ENCODE peak calls at places on chromosomes 11 and 22, in seven cellular contexts. One of them, this sample, is unnamed.
A peak's percentile ranks its signal among the peaks of the same experiment; 100 is the strongest.

GRCh38 chr11:63843042-63843441 is 4.1 kb downstream of the MARK2 start:
- DNase-seq in tibial artery: no peak
- DNase-seq in neuronal stem cell: no peak
- DNase-seq in mucosa of descending colon: no peak
- DNase-seq in effector memory CD4-positive, alpha-beta T cell: no peak
- DNase-seq in gastrocnemius medialis: no peak
- DNase-seq in HCT116: no peak
- DNase-seq in this sample: no peak

GRCh38 chr22:44337658-44338004 is 24.9 kb upstream of the SHISAL1 start:
- DNase-seq in tibial artery: no peak
- DNase-seq in neuronal stem cell: no peak
- DNase-seq in mucosa of descending colon: no peak
- DNase-seq in effector memory CD4-positive, alpha-beta T cell: no peak
- DNase-seq in gastrocnemius medialis: no peak
- DNase-seq in HCT116: no peak
- DNase-seq in this sample: no peak

GRCh38 chr11:46898396-46899095 is 19.8 kb downstream of the LRP4 start:
- DNase-seq in tibial artery: no peak
- DNase-seq in neuronal stem cell: no peak
- DNase-seq in mucosa of descending colon: no peak
- DNase-seq in effector memory CD4-positive, alpha-beta T cell: no peak
- DNase-seq in gastrocnemius medialis: no peak
- DNase-seq in HCT116: no peak
- DNase-seq in this sample: no peak

GRCh38 chr11:119493712-119494111 is 70.7 kb upstream of the THY1 start:
- DNase-seq in tibial artery: no peak
- DNase-seq in neuronal stem cell: peak; percentile 55
- DNase-seq in mucosa of descending colon: peak; percentile 73
- DNase-seq in effector memory CD4-positive, alpha-beta T cell: no peak
- DNase-seq in gastrocnemius medialis: no peak
- DNase-seq in HCT116: no peak
- DNase-seq in this sample: no peak

GRCh38 chr11:60184824-60185511 is 2.1 kb upstream of the MS4A6A start:
- DNase-seq in tibial artery: no peak
- DNase-seq in neuronal stem cell: no peak
- DNase-seq in mucosa of descending colon: no peak
- DNase-seq in effector memory CD4-positive, alpha-beta T cell: no peak
- DNase-seq in gastrocnemius medialis: no peak
- DNase-seq in HCT116: no peak
- DNase-seq in this sample: no peak

GRCh38 chr22:30245985-30246901 is at the start of gene LIF:
- DNase-seq in tibial artery: no peak
- DNase-seq in neuronal stem cell: no peak
- DNase-seq in mucosa of descending colon: no peak
- DNase-seq in effector memory CD4-positive, alpha-beta T cell: no peak
- DNase-seq in gastrocnemius medialis: no peak
- DNase-seq in HCT116: no peak
- DNase-seq in this sample: peak; percentile 84

GRCh38 chr11:970319-970871 is 44.7 kb downstream of the AP2A2 start:
- DNase-seq in tibial artery: no peak
- DNase-seq in neuronal stem cell: no peak
- DNase-seq in mucosa of descending colon: no peak
- DNase-seq in effector memory CD4-positive, alpha-beta T cell: no peak
- DNase-seq in gastrocnemius medialis: no peak
- DNase-seq in HCT116: no peak
- DNase-seq in this sample: peak; percentile 87

GRCh38 chr11:2927851-2928604 is 1.2 kb downstream of the PHLDA2 start:
- DNase-seq in tibial artery: peak; percentile 62
- DNase-seq in neuronal stem cell: no peak
- DNase-seq in mucosa of descending colon: peak; percentile 57
- DNase-seq in effector memory CD4-positive, alpha-beta T cell: no peak
- DNase-seq in gastrocnemius medialis: no peak
- DNase-seq in HCT116: no peak
- DNase-seq in this sample: peak; percentile 67

GRCh38 chr22:29780781-29781676 is 13.9 kb downstream of the UQCR10 start:
- DNase-seq in tibial artery: no peak
- DNase-seq in neuronal stem cell: no peak
- DNase-seq in mucosa of descending colon: no peak
- DNase-seq in effector memory CD4-positive, alpha-beta T cell: no peak
- DNase-seq in gastrocnemius medialis: no peak
- DNase-seq in HCT116: no peak
- DNase-seq in this sample: no peak

GRCh38 chr22:23856721-23857605 is 712 bp upstream of the SLC2A11 start:
- DNase-seq in tibial artery: no peak
- DNase-seq in neuronal stem cell: peak; percentile 49
- DNase-seq in mucosa of descending colon: peak; percentile 46
- DNase-seq in effector memory CD4-positive, alpha-beta T cell: peak; percentile 16
- DNase-seq in gastrocnemius medialis: peak; percentile 61
- DNase-seq in HCT116: no peak
- DNase-seq in this sample: peak; percentile 88

GRCh38 chr11:24234822-24235508 is 261.9 kb upstream of the LUZP2 start:
- DNase-seq in tibial artery: no peak
- DNase-seq in neuronal stem cell: no peak
- DNase-seq in mucosa of descending colon: peak; percentile 73
- DNase-seq in effector memory CD4-positive, alpha-beta T cell: no peak
- DNase-seq in gastrocnemius medialis: no peak
- DNase-seq in HCT116: no peak
- DNase-seq in this sample: no peak

GRCh38 chr22:27801197-27801615 is 350 bp downstream of the MN1 start:
- DNase-seq in tibial artery: no peak
- DNase-seq in neuronal stem cell: peak; percentile 57
- DNase-seq in mucosa of descending colon: no peak
- DNase-seq in effector memory CD4-positive, alpha-beta T cell: no peak
- DNase-seq in gastrocnemius medialis: no peak
- DNase-seq in HCT116: no peak
- DNase-seq in this sample: no peak

GRCh38 chr11:9738126-9738525 is 74.2 kb downstream of the SWAP70 start:
- DNase-seq in tibial artery: no peak
- DNase-seq in neuronal stem cell: no peak
- DNase-seq in mucosa of descending colon: no peak
- DNase-seq in effector memory CD4-positive, alpha-beta T cell: no peak
- DNase-seq in gastrocnemius medialis: no peak
- DNase-seq in HCT116: no peak
- DNase-seq in this sample: no peak
- H3K4me1 ChIP-seq in tibial artery: peaks cover 6% of the 10 kb centered on the region
- H3K4me1 ChIP-seq in neuronal stem cell: no peaks in the 10 kb centered on the region
- H3K4me1 ChIP-seq in mucosa of descending colon: peaks cover 3% of the 10 kb centered on the region
- H3K4me1 ChIP-seq in effector memory CD4-positive, alpha-beta T cell: no peaks in the 10 kb centered on the region
- H3K4me1 ChIP-seq in gastrocnemius medialis: no peaks in the 10 kb centered on the region
- H3K4me1 ChIP-seq in HCT116: no peaks in the 10 kb centered on the region
- H3K4me1 ChIP-seq in this sample: peaks cover 33% of the 10 kb centered on the region

GRCh38 chr22:46046299-46046685 is 69.3 kb upstream of the WNT7B start:
- DNase-seq in tibial artery: no peak
- DNase-seq in neuronal stem cell: no peak
- DNase-seq in mucosa of descending colon: no peak
- DNase-seq in effector memory CD4-positive, alpha-beta T cell: no peak
- DNase-seq in gastrocnemius medialis: no peak
- DNase-seq in HCT116: no peak
- DNase-seq in this sample: peak; percentile 66
- H3K4me1 ChIP-seq in tibial artery: peaks cover 87% of the 10 kb centered on the region
- H3K4me1 ChIP-seq in neuronal stem cell: no peaks in the 10 kb centered on the region
- H3K4me1 ChIP-seq in mucosa of descending colon: peaks cover 27% of the 10 kb centered on the region
- H3K4me1 ChIP-seq in effector memory CD4-positive, alpha-beta T cell: peaks cover 18% of the 10 kb centered on the region
- H3K4me1 ChIP-seq in gastrocnemius medialis: peaks cover 79% of the 10 kb centered on the region
- H3K4me1 ChIP-seq in HCT116: no peaks in the 10 kb centered on the region
- H3K4me1 ChIP-seq in this sample: peaks cover 91% of the 10 kb centered on the region

DNA sequence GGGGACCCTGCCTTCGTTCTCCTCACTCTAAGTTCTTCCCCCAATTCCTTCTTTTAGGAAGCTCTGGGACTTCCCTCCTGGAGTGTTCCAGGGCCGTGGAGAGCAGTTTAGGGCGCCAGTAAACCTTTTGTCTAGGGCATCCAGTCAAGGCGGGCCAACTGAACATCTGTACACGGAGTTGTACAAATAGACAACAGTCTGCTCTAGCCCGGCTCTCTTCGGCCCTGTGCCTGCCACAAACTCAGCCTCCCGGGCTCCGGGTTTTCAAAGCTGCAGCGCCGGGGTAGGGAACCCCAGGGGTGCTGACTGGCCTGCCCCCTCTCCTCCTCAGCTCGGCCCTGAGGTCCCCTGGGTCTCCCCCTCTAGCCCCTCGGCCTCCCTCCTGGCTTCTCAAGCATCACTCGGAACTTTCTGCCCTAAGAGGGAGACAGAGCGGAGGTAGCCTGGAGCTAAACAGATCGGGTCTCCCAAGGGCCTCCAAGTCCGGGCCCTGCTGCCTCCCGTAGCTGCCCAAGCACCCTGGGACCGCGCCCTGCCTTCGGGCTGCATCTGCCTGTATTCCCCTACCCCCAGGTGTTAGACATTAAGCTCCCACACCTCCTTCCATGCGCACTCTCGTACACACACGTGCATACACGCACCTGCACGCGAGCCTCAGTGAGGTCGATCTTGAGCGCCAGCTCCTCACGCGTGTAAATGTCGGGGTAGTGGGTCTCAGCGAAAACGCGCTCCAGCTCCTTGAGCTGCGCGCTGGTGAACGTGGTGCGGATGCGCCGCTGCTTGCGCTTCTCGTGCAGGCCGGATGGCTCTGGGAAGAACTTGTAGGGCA is 3.3 kb downstream of the PHOX2A start:
- DNase-seq in tibial artery: peak; percentile 67
- DNase-seq in neuronal stem cell: no peak
- DNase-seq in mucosa of descending colon: no peak
- DNase-seq in effector memory CD4-positive, alpha-beta T cell: no peak
- DNase-seq in gastrocnemius medialis: peak; percentile 14
- DNase-seq in HCT116: no peak
- DNase-seq in this sample: peak; percentile 76
- H3K4me1 ChIP-seq in tibial artery: peaks cover 50% of the 10 kb centered on the region
- H3K4me1 ChIP-seq in neuronal stem cell: peaks cover 12% of the 10 kb centered on the region
- H3K4me1 ChIP-seq in mucosa of descending colon: peaks cover 37% of the 10 kb centered on the region
- H3K4me1 ChIP-seq in effector memory CD4-positive, alpha-beta T cell: peaks cover 25% of the 10 kb centered on the region
- H3K4me1 ChIP-seq in gastrocnemius medialis: peaks cover 10% of the 10 kb centered on the region
- H3K4me1 ChIP-seq in HCT116: no peaks in the 10 kb centered on the region
- H3K4me1 ChIP-seq in this sample: peaks cover 58% of the 10 kb centered on the region

GRCh38 chr11:57647368-57647767 is 2.3 kb downstream of the YPEL4 start:
- DNase-seq in tibial artery: no peak
- DNase-seq in neuronal stem cell: no peak
- DNase-seq in mucosa of descending colon: no peak
- DNase-seq in effector memory CD4-positive, alpha-beta T cell: no peak
- DNase-seq in gastrocnemius medialis: no peak
- DNase-seq in HCT116: no peak
- DNase-seq in this sample: no peak

GRCh38 chr11:57646756-57647303 is 2.9 kb downstream of the YPEL4 start:
- DNase-seq in tibial artery: no peak
- DNase-seq in neuronal stem cell: no peak
- DNase-seq in mucosa of descending colon: no peak
- DNase-seq in effector memory CD4-positive, alpha-beta T cell: no peak
- DNase-seq in gastrocnemius medialis: no peak
- DNase-seq in HCT116: no peak
- DNase-seq in this sample: no peak

GRCh38 chr11:57649826-57650738 is at the start of gene YPEL4:
- DNase-seq in tibial artery: peak; percentile 77
- DNase-seq in neuronal stem cell: no peak
- DNase-seq in mucosa of descending colon: peak; percentile 38
- DNase-seq in effector memory CD4-positive, alpha-beta T cell: peak; percentile 56
- DNase-seq in gastrocnemius medialis: no peak
- DNase-seq in HCT116: no peak
- DNase-seq in this sample: peak; percentile 81

GRCh38 chr11:57648791-57649735 is 649 bp downstream of the YPEL4 start:
- DNase-seq in tibial artery: no peak
- DNase-seq in neuronal stem cell: no peak
- DNase-seq in mucosa of descending colon: no peak
- DNase-seq in effector memory CD4-positive, alpha-beta T cell: no peak
- DNase-seq in gastrocnemius medialis: no peak
- DNase-seq in HCT116: no peak
- DNase-seq in this sample: no peak

DNA sequence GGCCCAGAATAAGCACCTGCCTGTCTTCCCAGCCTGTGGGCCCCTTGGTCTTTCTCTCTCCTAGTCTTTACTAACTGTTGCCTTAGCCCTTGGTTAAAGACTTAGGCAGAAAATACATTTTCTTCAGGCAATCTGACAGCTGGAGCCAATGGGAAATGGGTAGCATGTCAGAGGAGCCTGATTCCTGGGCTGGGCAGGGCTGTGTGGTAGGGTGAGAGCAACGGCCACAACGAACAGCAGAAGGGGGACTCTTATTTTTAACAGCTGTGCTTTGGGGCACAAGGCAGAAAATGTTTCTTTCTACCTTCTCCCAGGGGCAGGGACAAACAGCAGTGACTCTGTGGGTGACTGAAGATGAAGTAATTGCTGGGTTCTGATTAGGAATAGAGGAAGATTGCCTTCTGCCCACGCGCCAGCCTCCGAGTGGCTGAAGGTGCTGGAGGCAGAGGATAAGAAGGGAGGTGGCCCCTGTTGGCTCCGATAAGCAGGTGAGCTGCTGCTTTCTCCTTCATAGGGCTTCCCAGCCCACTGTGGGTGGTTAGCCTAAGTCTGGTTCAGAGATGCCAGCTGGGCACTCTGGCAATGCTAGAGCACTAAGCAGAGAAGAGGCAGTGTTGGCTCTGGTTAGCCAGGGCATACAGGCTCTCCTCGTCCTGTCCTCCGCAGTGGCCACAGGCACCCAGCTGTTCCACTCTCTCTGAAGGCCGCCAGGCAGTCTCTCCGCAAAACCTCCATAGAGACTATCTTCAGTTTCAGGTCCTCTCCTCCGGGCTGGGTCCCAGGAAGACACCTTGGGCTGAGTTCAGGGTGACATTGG is 1.5 kb downstream of the YPEL4 start:
- DNase-seq in tibial artery: no peak
- DNase-seq in neuronal stem cell: no peak
- DNase-seq in mucosa of descending colon: no peak
- DNase-seq in effector memory CD4-positive, alpha-beta T cell: no peak
- DNase-seq in gastrocnemius medialis: no peak
- DNase-seq in HCT116: no peak
- DNase-seq in this sample: no peak
- H3K4me1 ChIP-seq in tibial artery: peaks cover 58% of the 10 kb centered on the region
- H3K4me1 ChIP-seq in neuronal stem cell: peaks cover 66% of the 10 kb centered on the region
- H3K4me1 ChIP-seq in mucosa of descending colon: no peaks in the 10 kb centered on the region
- H3K4me1 ChIP-seq in effector memory CD4-positive, alpha-beta T cell: peaks cover 26% of the 10 kb centered on the region
- H3K4me1 ChIP-seq in gastrocnemius medialis: peaks cover 18% of the 10 kb centered on the region
- H3K4me1 ChIP-seq in HCT116: no peaks in the 10 kb centered on the region
- H3K4me1 ChIP-seq in this sample: peaks cover 77% of the 10 kb centered on the region

DNA sequence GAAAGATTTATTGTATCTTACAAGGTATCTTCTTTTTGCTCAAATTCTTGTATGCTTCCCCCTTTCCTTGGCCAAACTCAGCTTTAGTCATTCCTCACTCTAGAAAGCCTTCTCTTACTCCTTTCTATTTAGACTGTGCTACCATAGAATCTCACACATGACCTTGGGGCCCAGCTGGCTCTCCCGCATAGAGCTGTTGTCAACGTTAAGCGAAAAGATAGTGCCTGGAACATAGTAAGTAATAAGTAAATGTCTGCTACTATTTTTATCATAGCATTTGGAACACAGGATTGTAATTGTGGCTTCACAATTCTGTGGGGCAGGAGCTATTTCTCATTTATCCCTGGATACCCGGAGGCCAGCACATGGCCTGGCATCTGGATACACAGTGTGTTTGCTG is 38.9 kb upstream of the OR4B1 start:
- DNase-seq in tibial artery: no peak
- DNase-seq in neuronal stem cell: no peak
- DNase-seq in mucosa of descending colon: no peak
- DNase-seq in effector memory CD4-positive, alpha-beta T cell: no peak
- DNase-seq in gastrocnemius medialis: no peak
- DNase-seq in HCT116: no peak
- DNase-seq in this sample: no peak
- H3K4me1 ChIP-seq in tibial artery: peaks cover 7% of the 10 kb centered on the region
- H3K4me1 ChIP-seq in neuronal stem cell: no peaks in the 10 kb centered on the region
- H3K4me1 ChIP-seq in mucosa of descending colon: no peaks in the 10 kb centered on the region
- H3K4me1 ChIP-seq in effector memory CD4-positive, alpha-beta T cell: no peaks in the 10 kb centered on the region
- H3K4me1 ChIP-seq in gastrocnemius medialis: no peaks in the 10 kb centered on the region
- H3K4me1 ChIP-seq in HCT116: no peaks in the 10 kb centered on the region
- H3K4me1 ChIP-seq in this sample: peaks cover 4% of the 10 kb centered on the region